ENCODE peak calls at places on chromosomes 7 and 10, in eight cellular contexts. N is IMR-90, U is transverse colon, X is heart left ventricle, J is stomach, Q is HCT116, C is body of pancreas, R is adrenal gland. H is an unnamed sample. For H3K4me1 and H3K9me3, the result is how much of the 10 kb centered on the place peaks cover.

GRCh38 chr7:4279210-4279609 is 402.9 kb upstream of the FOXK1 start:
- DNase-seq in U (no peak), C (no peak), J (no peak), N (no peak), X (no peak), R (no peak), Q (no peak), H (no peak)

GRCh38 chr10:113626809-113627370 is 37.0 kb downstream of the NRAP start:
- DNase-seq in N (no peak), U (no peak), Q (no peak), C (no peak), X (peak), J (no peak), R (no peak), H (no peak)

GRCh38 chr7:43215061-43215460 is 102.6 kb downstream of the HECW1 start:
- DNase-seq in R (no peak), J (no peak), X (no peak), N (no peak), Q (no peak), C (no peak), U (no peak), H (no peak)

GRCh38 chr7:41028591-41028990 is 674.3 kb downstream of the INHBA start:
- DNase-seq in N (no peak), X (no peak), Q (no peak), R (no peak), U (no peak), J (no peak), C (no peak), H (no peak)

GRCh38 chr10:86374664-86375063 is 8.1 kb upstream of the GRID1 start:
- DNase-seq in N (no peak), Q (no peak), X (no peak), C (no peak), J (peak), U (no peak), R (no peak), H (no peak)

GRCh38 chr10:119006451-119007210 is 22.9 kb upstream of the NANOS1 start:
- DNase-seq in U (peak), R (peak), C (peak), X (no peak), N (peak), Q (no peak), J (peak), H (peak)

GRCh38 chr7:2166625-2167280 is 66.0 kb downstream of the MAD1L1 start:
- DNase-seq in X (no peak), Q (no peak), R (no peak), U (no peak), C (no peak), J (no peak), N (no peak), H (no peak)

GRCh38 chr7:13541326-13541725 is 448.1 kb downstream of the ETV1 start:
- DNase-seq in J (no peak), X (no peak), U (no peak), C (no peak), Q (no peak), N (peak), R (no peak), H (no peak)

GRCh38 chr10:124579003-124579384 is 117.4 kb downstream of the LHPP start:
- DNase-seq in Q (no peak), U (no peak), N (no peak), X (peak), R (no peak), C (no peak), J (no peak), H (no peak)

GRCh38 chr10:71622656-71623055 is 96.9 kb downstream of the C10orf105 start:
- DNase-seq in Q (no peak), U (no peak), X (no peak), R (no peak), J (no peak), C (no peak), N (no peak), H (no peak)

GRCh38 chr7:44210107-44210506 is 9.3 kb downstream of the YKT6 start:
- DNase-seq in Q (no peak), R (no peak), X (no peak), C (no peak), N (no peak), J (no peak), U (no peak), H (no peak)

GRCh38 chr7:120991570-120991969 is 3.1 kb downstream of the CPED1 start:
- DNase-seq in N (peak), Q (no peak), U (no peak), X (no peak), C (no peak), R (no peak), J (no peak), H (no peak)

GRCh38 chr10:4034907-4035581 is 250.0 kb upstream of the KLF6 start:
- DNase-seq in U (peak), J (no peak), C (no peak), Q (no peak), N (peak), R (no peak), X (no peak), H (no peak)

GRCh38 chr7:100119701-100120517 is 475 bp downstream of the CNPY4 start:
- DNase-seq in Q (no peak), R (peak), N (peak), U (peak), C (peak), X (peak), J (peak), H (peak)

GRCh38 chr10:102779680-102780079 is 35.9 kb downstream of the WBP1L start:
- DNase-seq in J (no peak), X (no peak), R (peak), N (no peak), C (no peak), U (no peak), Q (no peak), H (no peak)

GRCh38 chr10:43284341-43284910 is 17.6 kb upstream of the RASGEF1A start:
- DNase-seq in N (no peak), U (no peak), C (no peak), R (no peak), J (no peak), Q (no peak), X (no peak), H (no peak)

GRCh38 chr7:46763348-46763747 is 818.6 kb downstream of the TNS3 start:
- DNase-seq in U (no peak), N (no peak), X (no peak), J (no peak), Q (no peak), C (no peak), R (no peak), H (no peak)

GRCh38 chr7:140680886-140681285 is 8.1 kb downstream of the ADCK2 start:
- DNase-seq in Q (no peak), R (no peak), J (peak), N (no peak), C (no peak), U (no peak), X (no peak), H (no peak)

GRCh38 chr10:127132434-127132833 is 64.0 kb downstream of the INSYN2A start:
- DNase-seq in R (no peak), Q (no peak), C (no peak), J (no peak), U (no peak), N (no peak), X (no peak), H (no peak)

GRCh38 chr10:62454696-62455451 is 80.7 kb downstream of the ZNF365 start:
- DNase-seq in N (peak), J (no peak), X (peak), Q (no peak), C (peak), R (no peak), U (no peak), H (no peak)

GRCh38 chr7:75866497-75867389 is 12.1 kb upstream of the RHBDD2 start:
- DNase-seq in N (peak), J (peak), X (peak), U (peak), C (peak), Q (peak), R (peak), H (peak)

GRCh38 chr10:46265981-46266505 is 20.8 kb upstream of the ANTXRL start:
- DNase-seq in Q (no peak), U (no peak), C (no peak), J (peak), X (no peak), N (no peak), R (no peak), H (no peak)

GRCh38 chr7:151056286-151057037 is 1.2 kb downstream of the CDK5 start:
- DNase-seq in C (no peak), R (no peak), U (no peak), N (no peak), X (no peak), J (peak), Q (no peak), H (no peak)

GRCh38 chr10:132630666-132631347 is 93.2 kb downstream of the INPP5A start:
- DNase-seq in X (peak), C (peak), N (no peak), R (peak), J (peak), Q (no peak), U (peak), H (no peak)

GRCh38 chr7:103380395-103381191 is 33.1 kb downstream of the PSMC2 start:
- DNase-seq in R (no peak), Q (no peak), C (no peak), J (no peak), X (no peak), N (peak), U (no peak), H (no peak)

GRCh38 chr7:18019562-18019961 is 8.1 kb downstream of the PRPS1L1 start:
- DNase-seq in J (no peak), R (no peak), X (no peak), N (peak), U (no peak), Q (peak), C (no peak), H (no peak)

GRCh38 chr10:79082631-79083581 is 14.1 kb downstream of the ZMIZ1 start:
- DNase-seq in U (no peak), Q (no peak), N (peak), R (no peak), J (no peak), X (no peak), C (no peak), H (no peak)
- H3K4me1 ChIP-seq in U (half or more), Q (half or more), N (half or more), R (half or more), J (half or more), X (half or more), C (half or more), H (half or more)

GRCh38 chr7:32494946-32495297 is 367 bp upstream of the AVL9 start:
- DNase-seq in U (no peak), Q (no peak), X (no peak), R (no peak), J (no peak), N (no peak), C (no peak), H (no peak)
- TF ChIP-seq POLR2A in U (peak), Q (peak), X (no peak), R (peak), J (no peak), N (no peak), C (peak), H (no peak)

GRCh38 chr10:70364772-70365091 is 17.7 kb downstream of the LRRC20 start:
- DNase-seq in U (no peak), R (no peak), X (no peak), N (no peak), C (no peak), J (no peak), Q (no peak), H (no peak)
- H3K9me3 ChIP-seq in U (under half), R (under half), X (under half), N (under half), C (under half), J (under half), Q (under half), H (under half)

GRCh38 chr10:75110006-75110632 is 1.3 kb upstream of the SAMD8 start:
- DNase-seq in C (no peak), U (no peak), X (peak), R (peak), Q (no peak), N (no peak), J (no peak), H (no peak)

GRCh38 chr10:75111367-75111905 is at the start of gene SAMD8:
- DNase-seq in Q (peak), C (peak), X (peak), J (peak), N (peak), U (peak), R (peak), H (peak)

GRCh38 chr10:75115137-75115536 is 3.7 kb downstream of the SAMD8 start:
- DNase-seq in R (no peak), Q (no peak), N (peak), U (no peak), C (no peak), J (no peak), X (no peak), H (no peak)

GRCh38 chr10:75109459-75109778 is 2.0 kb upstream of the SAMD8 start:
- DNase-seq in U (no peak), X (no peak), C (no peak), J (no peak), R (no peak), Q (no peak), N (no peak), H (no peak)

DNA sequence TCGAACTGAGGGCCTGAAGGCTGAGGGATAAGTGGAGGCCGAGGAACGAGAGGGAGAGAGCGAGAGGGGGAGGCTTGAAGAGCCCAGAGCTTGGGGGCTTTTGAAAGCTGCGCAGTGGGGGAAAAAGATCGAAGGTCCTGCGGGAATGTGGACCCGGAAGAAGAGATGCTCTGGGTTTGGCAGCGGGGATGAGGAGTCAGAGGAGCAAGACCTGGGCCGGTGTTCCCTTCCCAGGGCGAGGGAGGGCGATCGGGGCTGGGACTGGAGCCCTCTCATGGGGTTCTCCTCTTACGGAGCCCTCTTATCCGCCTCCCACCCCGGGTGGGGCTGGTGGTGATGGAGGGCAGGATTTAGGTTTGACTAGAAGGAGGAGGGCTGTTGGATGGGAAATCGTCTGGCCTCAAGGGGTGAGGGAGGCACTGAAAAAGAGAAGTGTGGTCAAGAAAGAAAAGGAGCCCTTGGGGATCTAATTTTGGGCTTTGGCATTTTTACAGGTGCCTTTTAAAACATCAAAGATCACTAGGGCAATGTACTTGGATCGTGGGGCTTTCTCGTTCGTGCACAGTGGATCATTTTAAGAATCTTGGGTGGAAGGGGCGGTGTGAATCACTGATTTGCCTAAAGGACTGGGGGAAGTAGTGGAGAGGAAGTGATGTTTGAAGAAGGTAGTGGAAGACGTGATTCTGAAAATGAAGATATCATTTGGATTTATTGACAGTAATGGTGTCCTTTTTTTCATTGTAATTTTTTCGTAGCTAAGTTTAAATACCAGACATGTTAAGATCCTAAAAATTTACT is 649 bp downstream of the SAMD8 start:
- DNase-seq in Q (peak), J (peak), N (peak), U (peak), X (peak), C (peak), R (peak), H (peak)
- H3K4me1 ChIP-seq in Q (half or more), J (under half), N (under half), U (under half), X (half or more), C (under half), R (under half), H (under half)

GRCh38 chr10:60944910-60945297 is 919 bp upstream of the RHOBTB1 start:
- DNase-seq in Q (no peak), U (no peak), N (no peak), J (no peak), R (no peak), C (no peak), X (no peak), H (no peak)

GRCh38 chr10:60942604-60943269 is 1.2 kb downstream of the RHOBTB1 start:
- DNase-seq in U (peak), N (peak), C (peak), J (peak), Q (no peak), R (peak), X (peak), H (peak)

GRCh38 chr10:60943372-60944158 is 420 bp downstream of the RHOBTB1 start:
- DNase-seq in U (peak), R (peak), C (peak), Q (peak), J (peak), N (peak), X (peak), H (peak)

GRCh38 chr10:60942134-60942533 is 1.9 kb downstream of the RHOBTB1 start:
- DNase-seq in C (no peak), R (no peak), U (no peak), J (no peak), X (no peak), Q (no peak), N (no peak), H (no peak)

DNA sequence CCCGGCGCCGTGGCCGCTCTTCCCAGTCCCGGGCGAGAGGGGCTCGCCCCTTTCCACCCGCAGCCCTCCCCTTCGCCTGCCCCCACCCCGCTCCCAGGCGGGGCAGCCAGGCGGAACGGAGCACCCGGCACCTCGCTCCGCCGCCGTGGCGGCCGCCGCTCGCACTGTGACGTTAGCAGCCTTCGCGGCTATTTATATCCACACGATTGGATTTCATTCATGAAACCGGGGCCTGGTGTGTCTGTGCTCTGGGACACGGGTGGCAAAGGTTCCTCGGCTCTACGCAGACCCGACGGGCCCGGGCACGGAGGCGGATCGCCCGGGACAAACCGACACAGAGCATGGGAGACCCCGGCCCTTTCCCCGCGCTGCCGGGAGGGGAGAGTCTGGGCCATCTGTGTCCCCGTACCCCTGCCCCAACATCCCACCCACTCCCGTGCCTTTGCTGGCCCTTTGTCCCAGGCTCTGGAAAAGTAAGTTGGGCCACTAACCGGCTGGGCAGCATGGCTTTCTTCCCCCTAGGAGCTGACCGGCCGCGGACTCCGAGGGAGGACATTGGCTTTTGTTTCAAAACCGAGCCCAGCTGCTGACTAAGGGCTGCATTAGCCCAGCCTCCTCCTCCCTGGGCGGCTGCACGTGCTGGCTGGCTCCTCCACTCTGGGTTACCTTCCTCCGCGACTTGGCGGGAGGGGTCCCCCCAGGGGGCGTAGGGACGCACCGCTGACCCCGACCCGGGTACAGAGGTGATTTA is at the start of gene RHOBTB1:
- DNase-seq in N (peak), Q (no peak), X (peak), U (peak), J (peak), C (peak), R (peak), H (peak)
- TF ChIP-seq POLR2A in N (peak), Q (no peak), X (peak), U (peak), J (no peak), C (peak), R (peak), H (peak)

GRCh38 chr7:157638563-157638962 is 301.8 kb downstream of the DNAJB6 start:
- DNase-seq in Q (no peak), R (no peak), X (no peak), J (no peak), U (no peak), N (no peak), C (no peak), H (no peak)

GRCh38 chr7:157637216-157637954 is 300.6 kb downstream of the DNAJB6 start:
- DNase-seq in C (no peak), N (no peak), Q (no peak), R (no peak), X (no peak), J (no peak), U (no peak), H (no peak)

GRCh38 chr7:157643525-157643970 is 306.7 kb downstream of the DNAJB6 start:
- DNase-seq in J (no peak), X (no peak), N (no peak), Q (no peak), R (no peak), C (no peak), U (no peak), H (no peak)

GRCh38 chr7:157641866-157642265 is 305.1 kb downstream of the DNAJB6 start:
- DNase-seq in R (no peak), C (no peak), J (no peak), U (no peak), Q (no peak), N (no peak), X (no peak), H (no peak)

DNA sequence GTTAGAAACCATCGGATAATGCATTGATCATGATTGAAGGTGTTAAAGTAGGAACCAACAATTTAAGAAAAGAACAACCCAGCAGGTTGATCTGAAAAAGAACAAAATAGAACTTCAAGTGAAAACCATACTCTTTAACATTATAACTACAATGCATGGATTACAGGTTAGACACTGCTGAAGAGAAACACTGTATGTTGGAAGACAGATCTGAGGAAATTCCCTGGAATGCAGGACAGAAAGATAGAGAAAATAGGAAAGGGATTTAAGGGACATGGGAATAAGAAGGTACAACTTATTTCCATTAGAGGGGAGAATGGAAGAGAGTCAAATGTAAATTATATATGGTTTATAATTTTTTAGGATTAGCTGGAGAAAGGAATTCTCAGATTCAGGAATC is 303.3 kb downstream of the DNAJB6 start:
- DNase-seq in U (no peak), N (no peak), X (no peak), R (no peak), Q (no peak), C (no peak), J (no peak), H (no peak)
- H3K9me3 ChIP-seq in U (under half), N (under half), X (under half), R (under half), Q (under half), C (under half), J (under half), H (under half)